ENCODE peak calls at places on chromosomes 13 and 19, in ten cellular contexts. One of them, this sample, is unnamed. For H3K36me3, the result is how much of the 10 kb centered on the place peaks cover.

GRCh38 chr13:50156140-50156539 is 140.9 kb downstream of the KCNRG start:
- DNase-seq in CD4-positive, CD25-positive, alpha-beta regulatory T cell: no peak
- DNase-seq in heart left ventricle: no peak
- DNase-seq in ascending aorta: no peak
- DNase-seq in astrocyte: peak
- DNase-seq in osteoblast: peak
- DNase-seq in effector memory CD4-positive, alpha-beta T cell: no peak
- DNase-seq in HCT116: no peak
- DNase-seq in RWPE2: no peak
- DNase-seq in right lobe of liver: no peak
- DNase-seq in this sample: no peak

GRCh38 chr19:7679017-7679720 is 1.5 kb upstream of the TRAPPC5 start:
- DNase-seq in RWPE2: no peak
- DNase-seq in astrocyte: no peak
- DNase-seq in HCT116: no peak
- DNase-seq in ascending aorta: no peak
- DNase-seq in osteoblast: peak
- DNase-seq in heart left ventricle: no peak
- DNase-seq in right lobe of liver: no peak
- DNase-seq in CD4-positive, CD25-positive, alpha-beta regulatory T cell: peak
- DNase-seq in effector memory CD4-positive, alpha-beta T cell: peak
- DNase-seq in this sample: peak

GRCh38 chr13:95564091-95564490 is 11.6 kb downstream of the CLDN10 start:
- DNase-seq in heart left ventricle: no peak
- DNase-seq in HCT116: no peak
- DNase-seq in CD4-positive, CD25-positive, alpha-beta regulatory T cell: no peak
- DNase-seq in astrocyte: no peak
- DNase-seq in RWPE2: no peak
- DNase-seq in ascending aorta: no peak
- DNase-seq in osteoblast: peak
- DNase-seq in effector memory CD4-positive, alpha-beta T cell: no peak
- DNase-seq in right lobe of liver: no peak
- DNase-seq in this sample: no peak

GRCh38 chr13:35379663-35380062 is 96.8 kb downstream of the MAB21L1 start:
- DNase-seq in osteoblast: no peak
- DNase-seq in RWPE2: no peak
- DNase-seq in ascending aorta: no peak
- DNase-seq in HCT116: no peak
- DNase-seq in right lobe of liver: no peak
- DNase-seq in astrocyte: no peak
- DNase-seq in effector memory CD4-positive, alpha-beta T cell: no peak
- DNase-seq in heart left ventricle: no peak
- DNase-seq in CD4-positive, CD25-positive, alpha-beta regulatory T cell: no peak
- DNase-seq in this sample: no peak

GRCh38 chr19:20167020-20167644 is at the start of gene ZNF486:
- DNase-seq in ascending aorta: peak
- DNase-seq in effector memory CD4-positive, alpha-beta T cell: peak
- DNase-seq in astrocyte: peak
- DNase-seq in heart left ventricle: peak
- DNase-seq in RWPE2: peak
- DNase-seq in right lobe of liver: peak
- DNase-seq in CD4-positive, CD25-positive, alpha-beta regulatory T cell: peak
- DNase-seq in HCT116: no peak
- DNase-seq in osteoblast: peak
- DNase-seq in this sample: peak

GRCh38 chr13:26785845-26786630 is 25.5 kb upstream of the GPR12 start:
- DNase-seq in astrocyte: no peak
- DNase-seq in right lobe of liver: no peak
- DNase-seq in CD4-positive, CD25-positive, alpha-beta regulatory T cell: peak
- DNase-seq in RWPE2: no peak
- DNase-seq in HCT116: no peak
- DNase-seq in ascending aorta: no peak
- DNase-seq in osteoblast: no peak
- DNase-seq in effector memory CD4-positive, alpha-beta T cell: peak
- DNase-seq in heart left ventricle: peak
- DNase-seq in this sample: peak

GRCh38 chr13:72960541-72960940 is 98.3 kb upstream of the KLF5 start:
- DNase-seq in astrocyte: no peak
- DNase-seq in ascending aorta: no peak
- DNase-seq in osteoblast: no peak
- DNase-seq in effector memory CD4-positive, alpha-beta T cell: no peak
- DNase-seq in right lobe of liver: no peak
- DNase-seq in heart left ventricle: no peak
- DNase-seq in RWPE2: no peak
- DNase-seq in HCT116: no peak
- DNase-seq in CD4-positive, CD25-positive, alpha-beta regulatory T cell: no peak
- DNase-seq in this sample: no peak

GRCh38 chr19:5661483-5661882 is 18.8 kb downstream of the MICOS13 start:
- DNase-seq in ascending aorta: no peak
- DNase-seq in heart left ventricle: no peak
- DNase-seq in effector memory CD4-positive, alpha-beta T cell: no peak
- DNase-seq in CD4-positive, CD25-positive, alpha-beta regulatory T cell: no peak
- DNase-seq in osteoblast: no peak
- DNase-seq in HCT116: no peak
- DNase-seq in RWPE2: no peak
- DNase-seq in right lobe of liver: peak
- DNase-seq in astrocyte: no peak
- DNase-seq in this sample: no peak

GRCh38 chr13:42551611-42552010 is 22.3 kb upstream of the TNFSF11 start:
- DNase-seq in effector memory CD4-positive, alpha-beta T cell: no peak
- DNase-seq in heart left ventricle: no peak
- DNase-seq in HCT116: no peak
- DNase-seq in RWPE2: no peak
- DNase-seq in right lobe of liver: no peak
- DNase-seq in astrocyte: no peak
- DNase-seq in osteoblast: no peak
- DNase-seq in ascending aorta: no peak
- DNase-seq in CD4-positive, CD25-positive, alpha-beta regulatory T cell: no peak
- DNase-seq in this sample: no peak

GRCh38 chr13:42559057-42559456 is 14.9 kb upstream of the TNFSF11 start:
- DNase-seq in right lobe of liver: no peak
- DNase-seq in osteoblast: no peak
- DNase-seq in heart left ventricle: no peak
- DNase-seq in ascending aorta: no peak
- DNase-seq in effector memory CD4-positive, alpha-beta T cell: no peak
- DNase-seq in RWPE2: no peak
- DNase-seq in CD4-positive, CD25-positive, alpha-beta regulatory T cell: no peak
- DNase-seq in HCT116: no peak
- DNase-seq in astrocyte: no peak
- DNase-seq in this sample: no peak

GRCh38 chr13:42549555-42549941 is 24.4 kb upstream of the TNFSF11 start:
- DNase-seq in ascending aorta: no peak
- DNase-seq in effector memory CD4-positive, alpha-beta T cell: no peak
- DNase-seq in astrocyte: no peak
- DNase-seq in RWPE2: no peak
- DNase-seq in osteoblast: no peak
- DNase-seq in HCT116: no peak
- DNase-seq in right lobe of liver: no peak
- DNase-seq in heart left ventricle: no peak
- DNase-seq in CD4-positive, CD25-positive, alpha-beta regulatory T cell: no peak
- DNase-seq in this sample: no peak

GRCh38 chr13:42548731-42549554 is 25.0 kb upstream of the TNFSF11 start:
- DNase-seq in ascending aorta: peak
- DNase-seq in CD4-positive, CD25-positive, alpha-beta regulatory T cell: no peak
- DNase-seq in HCT116: no peak
- DNase-seq in heart left ventricle: no peak
- DNase-seq in astrocyte: peak
- DNase-seq in right lobe of liver: no peak
- DNase-seq in effector memory CD4-positive, alpha-beta T cell: no peak
- DNase-seq in osteoblast: no peak
- DNase-seq in RWPE2: no peak
- DNase-seq in this sample: peak

DNA sequence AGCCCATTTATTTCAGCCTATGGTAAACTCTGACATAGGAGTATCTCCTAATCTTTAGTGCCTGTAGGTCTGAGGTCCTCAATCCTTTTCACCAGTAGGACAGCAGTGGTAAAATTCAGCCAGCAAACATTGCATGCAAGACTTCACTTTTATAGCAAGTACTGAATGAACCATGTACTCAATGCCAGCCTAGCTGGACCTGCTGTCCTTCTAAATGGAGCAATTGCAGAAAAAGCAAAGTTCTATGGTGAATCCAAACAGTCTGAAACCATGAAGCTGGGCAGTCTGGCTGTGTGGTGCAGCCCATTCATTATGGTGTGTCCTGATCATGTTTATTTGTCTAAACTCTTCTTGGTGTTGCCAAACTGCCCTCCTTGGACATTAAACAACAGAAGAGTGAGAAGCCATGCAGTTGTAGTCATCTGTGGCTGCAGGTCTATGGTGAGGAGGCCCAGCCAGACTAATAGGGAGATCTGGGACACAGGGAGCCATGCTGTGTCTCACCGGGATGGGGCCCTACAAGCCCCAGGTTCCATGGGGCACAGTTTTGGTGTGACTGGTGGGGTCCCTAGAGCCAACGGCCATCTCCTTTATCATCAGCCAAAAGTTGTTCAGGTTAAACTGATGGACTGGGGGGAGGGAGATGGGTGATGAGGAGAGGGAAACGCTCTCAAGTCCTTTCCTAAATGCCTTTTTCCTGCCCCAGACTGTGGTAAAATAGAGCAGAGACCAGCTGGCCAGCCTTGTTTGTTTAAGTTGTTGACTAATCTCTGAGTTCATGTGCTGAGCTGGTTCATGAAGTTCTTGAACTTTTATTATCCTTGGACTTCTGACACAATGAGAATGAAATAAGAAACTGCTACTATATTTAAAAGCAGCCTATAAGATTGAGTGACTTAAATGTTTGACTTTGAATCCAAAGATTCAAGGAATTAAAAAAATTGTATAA is 20.6 kb upstream of the TNFSF11 start:
- DNase-seq in RWPE2: no peak
- DNase-seq in astrocyte: peak
- DNase-seq in osteoblast: peak
- DNase-seq in CD4-positive, CD25-positive, alpha-beta regulatory T cell: no peak
- DNase-seq in ascending aorta: no peak
- DNase-seq in heart left ventricle: no peak
- DNase-seq in right lobe of liver: no peak
- DNase-seq in HCT116: no peak
- DNase-seq in effector memory CD4-positive, alpha-beta T cell: no peak
- DNase-seq in this sample: no peak
- H3K36me3 ChIP-seq in RWPE2: under half
- H3K36me3 ChIP-seq in astrocyte: under half
- H3K36me3 ChIP-seq in osteoblast: under half
- H3K36me3 ChIP-seq in CD4-positive, CD25-positive, alpha-beta regulatory T cell: under half
- H3K36me3 ChIP-seq in ascending aorta: under half
- H3K36me3 ChIP-seq in heart left ventricle: under half
- H3K36me3 ChIP-seq in right lobe of liver: under half
- H3K36me3 ChIP-seq in HCT116: under half
- H3K36me3 ChIP-seq in effector memory CD4-positive, alpha-beta T cell: under half
- H3K36me3 ChIP-seq in this sample: under half

GRCh38 chr19:343451-343931 is 1.1 kb downstream of the MIER2 start:
- DNase-seq in HCT116: no peak
- DNase-seq in effector memory CD4-positive, alpha-beta T cell: no peak
- DNase-seq in CD4-positive, CD25-positive, alpha-beta regulatory T cell: no peak
- DNase-seq in right lobe of liver: no peak
- DNase-seq in heart left ventricle: no peak
- DNase-seq in RWPE2: no peak
- DNase-seq in osteoblast: peak
- DNase-seq in ascending aorta: no peak
- DNase-seq in astrocyte: no peak
- DNase-seq in this sample: peak

GRCh38 chr19:344625-345319 is at the start of gene MIER2:
- DNase-seq in osteoblast: peak
- DNase-seq in HCT116: peak
- DNase-seq in RWPE2: peak
- DNase-seq in ascending aorta: peak
- DNase-seq in CD4-positive, CD25-positive, alpha-beta regulatory T cell: peak
- DNase-seq in astrocyte: peak
- DNase-seq in heart left ventricle: peak
- DNase-seq in right lobe of liver: peak
- DNase-seq in effector memory CD4-positive, alpha-beta T cell: peak
- DNase-seq in this sample: peak

GRCh38 chr19:342801-343421 is 1.7 kb downstream of the MIER2 start:
- DNase-seq in ascending aorta: peak
- DNase-seq in HCT116: peak
- DNase-seq in heart left ventricle: peak
- DNase-seq in right lobe of liver: no peak
- DNase-seq in astrocyte: peak
- DNase-seq in effector memory CD4-positive, alpha-beta T cell: no peak
- DNase-seq in osteoblast: peak
- DNase-seq in RWPE2: peak
- DNase-seq in CD4-positive, CD25-positive, alpha-beta regulatory T cell: no peak
- DNase-seq in this sample: no peak

GRCh38 chr19:345320-345879 is 804 bp upstream of the MIER2 start:
- DNase-seq in effector memory CD4-positive, alpha-beta T cell: no peak
- DNase-seq in astrocyte: no peak
- DNase-seq in HCT116: no peak
- DNase-seq in osteoblast: peak
- DNase-seq in right lobe of liver: no peak
- DNase-seq in RWPE2: peak
- DNase-seq in CD4-positive, CD25-positive, alpha-beta regulatory T cell: no peak
- DNase-seq in ascending aorta: no peak
- DNase-seq in heart left ventricle: no peak
- DNase-seq in this sample: no peak

GRCh38 chr19:343941-344624 is 513 bp downstream of the MIER2 start:
- DNase-seq in osteoblast: peak
- DNase-seq in astrocyte: no peak
- DNase-seq in heart left ventricle: no peak
- DNase-seq in ascending aorta: no peak
- DNase-seq in right lobe of liver: no peak
- DNase-seq in HCT116: no peak
- DNase-seq in RWPE2: peak
- DNase-seq in CD4-positive, CD25-positive, alpha-beta regulatory T cell: peak
- DNase-seq in effector memory CD4-positive, alpha-beta T cell: peak
- DNase-seq in this sample: peak
- H3K27ac ChIP-seq in osteoblast: peak
- H3K27ac ChIP-seq in astrocyte: peak
- H3K27ac ChIP-seq in heart left ventricle: peak
- H3K27ac ChIP-seq in ascending aorta: peak
- H3K27ac ChIP-seq in right lobe of liver: peak
- H3K27ac ChIP-seq in HCT116: peak
- H3K27ac ChIP-seq in RWPE2: peak
- H3K27ac ChIP-seq in CD4-positive, CD25-positive, alpha-beta regulatory T cell: peak
- H3K27ac ChIP-seq in effector memory CD4-positive, alpha-beta T cell: peak
- H3K27ac ChIP-seq in this sample: peak

DNA sequence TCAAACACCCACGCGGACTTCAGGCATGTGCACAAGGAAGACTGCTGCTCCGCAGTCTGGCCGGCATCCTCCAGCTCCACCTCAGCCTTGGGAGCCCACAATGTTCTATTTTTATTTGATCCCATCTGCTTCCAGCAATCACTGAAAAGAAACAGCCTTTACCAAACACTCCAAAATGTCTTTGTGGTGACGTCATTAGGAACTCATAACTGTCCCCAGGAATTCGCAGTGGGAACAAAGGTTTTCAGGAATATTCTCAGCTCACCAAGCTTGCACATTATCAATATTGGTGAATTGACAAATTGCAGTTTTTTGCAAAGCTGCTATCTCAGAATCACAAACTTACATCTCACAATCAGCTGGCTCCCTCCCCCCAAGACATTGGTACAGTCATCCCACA is 15.2 kb upstream of the ZNF841 start:
- DNase-seq in osteoblast: no peak
- DNase-seq in HCT116: no peak
- DNase-seq in astrocyte: no peak
- DNase-seq in CD4-positive, CD25-positive, alpha-beta regulatory T cell: no peak
- DNase-seq in ascending aorta: no peak
- DNase-seq in RWPE2: no peak
- DNase-seq in right lobe of liver: no peak
- DNase-seq in effector memory CD4-positive, alpha-beta T cell: no peak
- DNase-seq in heart left ventricle: no peak
- DNase-seq in this sample: no peak
- H3K4me3 ChIP-seq in osteoblast: no peak
- H3K4me3 ChIP-seq in HCT116: no peak
- H3K4me3 ChIP-seq in astrocyte: no peak
- H3K4me3 ChIP-seq in CD4-positive, CD25-positive, alpha-beta regulatory T cell: no peak
- H3K4me3 ChIP-seq in ascending aorta: no peak
- H3K4me3 ChIP-seq in RWPE2: no peak
- H3K4me3 ChIP-seq in right lobe of liver: no peak
- H3K4me3 ChIP-seq in effector memory CD4-positive, alpha-beta T cell: no peak
- H3K4me3 ChIP-seq in heart left ventricle: no peak
- H3K4me3 ChIP-seq in this sample: no peak

GRCh38 chr19:44149776-44150175 is 8.4 kb downstream of the ZNF234 start:
- DNase-seq in CD4-positive, CD25-positive, alpha-beta regulatory T cell: no peak
- DNase-seq in effector memory CD4-positive, alpha-beta T cell: no peak
- DNase-seq in HCT116: no peak
- DNase-seq in osteoblast: no peak
- DNase-seq in heart left ventricle: no peak
- DNase-seq in RWPE2: no peak
- DNase-seq in ascending aorta: no peak
- DNase-seq in astrocyte: no peak
- DNase-seq in right lobe of liver: no peak
- DNase-seq in this sample: no peak
- H3K36me3 ChIP-seq in CD4-positive, CD25-positive, alpha-beta regulatory T cell: half or more
- H3K36me3 ChIP-seq in effector memory CD4-positive, alpha-beta T cell: half or more
- H3K36me3 ChIP-seq in HCT116: under half
- H3K36me3 ChIP-seq in osteoblast: half or more
- H3K36me3 ChIP-seq in heart left ventricle: half or more
- H3K36me3 ChIP-seq in RWPE2: half or more
- H3K36me3 ChIP-seq in ascending aorta: half or more
- H3K36me3 ChIP-seq in astrocyte: under half
- H3K36me3 ChIP-seq in right lobe of liver: under half
- H3K36me3 ChIP-seq in this sample: under half